ENCODE peak calls at places on chromosomes 2 and 18, in four cellular contexts. V is sigmoid colon, A is fibroblast of the aortic adventitia, Y is kidney epithelial cell. J is an unnamed sample.

GRCh38 chr18:46301571-46301970 is 197.4 kb downstream of the HAUS1 start:
- DNase-seq in A (no peak), V (no peak), Y (no peak), J (no peak)

GRCh38 chr18:63936156-63936931 is 12.8 kb upstream of the HMSD start:
- DNase-seq in V (peak), Y (peak), A (peak), J (peak)

GRCh38 chr18:12645751-12646203 is 12.1 kb downstream of the SPIRE1 start:
- DNase-seq in A (peak), Y (no peak), V (peak), J (no peak)

GRCh38 chr2:28821295-28821958 is 10.8 kb downstream of the SPDYA start:
- DNase-seq in V (no peak), Y (peak), A (peak), J (peak)

GRCh38 chr2:90207454-90208058 is 1516.1 kb downstream of the RPIA start:
- DNase-seq in A (peak), Y (no peak), V (no peak), J (peak)

GRCh38 chr2:231483398-231484329 is 19.4 kb upstream of the NCL start:
- DNase-seq in Y (no peak), V (peak), A (peak), J (peak)

GRCh38 chr2:11234309-11234708 is 79.0 kb downstream of the SLC66A3 start:
- DNase-seq in A (peak), Y (no peak), V (no peak), J (peak)

GRCh38 chr2:187404431-187405110 is 43.5 kb downstream of the CALCRL start:
- DNase-seq in V (no peak), A (peak), Y (no peak), J (peak)

GRCh38 chr2:30146337-30147195 is at the start of gene YPEL5:
- DNase-seq in V (peak), A (peak), Y (peak), J (peak)

GRCh38 chr2:64595397-64596160 is 58.1 kb downstream of the SERTAD2 start:
- DNase-seq in Y (no peak), V (no peak), A (peak), J (peak)

GRCh38 chr2:135997380-135997779 is 12.0 kb upstream of the DARS1 start:
- DNase-seq in A (no peak), V (no peak), Y (no peak), J (no peak)

GRCh38 chr2:235024191-235024611 is 72.4 kb downstream of the SH3BP4 start:
- DNase-seq in Y (no peak), A (no peak), V (peak), J (no peak)

GRCh38 chr2:18435425-18436037 is 124.9 kb downstream of the RDH14 start:
- DNase-seq in Y (no peak), A (peak), V (no peak), J (peak)

GRCh38 chr2:7881038-7881437 is 800.8 kb upstream of the ID2 start:
- DNase-seq in V (no peak), Y (peak), A (peak), J (no peak)

GRCh38 chr2:172900871-172901270 is 165.2 kb downstream of the RAPGEF4 start:
- DNase-seq in Y (no peak), A (no peak), V (no peak), J (no peak)

GRCh38 chr2:68708629-68709028 is 26.0 kb upstream of the ARHGAP25 start:
- DNase-seq in Y (no peak), A (no peak), V (no peak), J (no peak)

DNA sequence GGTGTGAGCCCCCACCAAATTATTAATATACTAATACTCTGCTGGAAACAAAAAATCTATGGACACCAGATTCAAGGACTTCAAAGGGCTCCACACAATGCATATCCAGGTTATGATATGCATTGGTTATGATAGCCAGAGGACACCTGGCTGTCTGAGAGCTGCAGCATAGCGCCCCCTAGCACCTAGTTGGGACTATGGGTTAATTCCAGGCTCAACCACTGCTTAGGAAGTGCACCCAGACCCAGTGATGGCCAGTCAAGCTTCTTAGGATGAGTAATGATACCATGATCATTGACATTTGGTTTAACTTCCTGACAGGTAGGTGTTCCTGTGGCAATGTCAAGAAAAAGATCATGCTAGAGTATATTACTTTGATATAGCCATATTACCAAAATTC is 3.8 kb upstream of the FRZB start:
- DNase-seq in Y (no peak), A (no peak), V (no peak), J (no peak)
- TF ChIP-seq CTCF in Y (peak), A (no peak), V (no peak), J (peak)

GRCh38 chr2:111239581-111240249 is 119.0 kb downstream of the BCL2L11 start:
- DNase-seq in A (no peak), Y (no peak), V (no peak), J (no peak)
- H3K4me3 ChIP-seq in A (no peak), Y (no peak), V (no peak), J (no peak)

GRCh38 chr2:69992310-69993047 is 31.0 kb upstream of the ASPRV1 start:
- DNase-seq in Y (no peak), V (peak), A (no peak), J (no peak)
- TF ChIP-seq CTCF in Y (no peak), V (no peak), A (no peak), J (no peak)

GRCh38 chr18:56652802-56653201 is 1.6 kb downstream of the WDR7 start:
- DNase-seq in Y (no peak), A (no peak), V (no peak), J (no peak)
- H3K4me3 ChIP-seq in Y (no peak), A (no peak), V (no peak), J (no peak)

DNA sequence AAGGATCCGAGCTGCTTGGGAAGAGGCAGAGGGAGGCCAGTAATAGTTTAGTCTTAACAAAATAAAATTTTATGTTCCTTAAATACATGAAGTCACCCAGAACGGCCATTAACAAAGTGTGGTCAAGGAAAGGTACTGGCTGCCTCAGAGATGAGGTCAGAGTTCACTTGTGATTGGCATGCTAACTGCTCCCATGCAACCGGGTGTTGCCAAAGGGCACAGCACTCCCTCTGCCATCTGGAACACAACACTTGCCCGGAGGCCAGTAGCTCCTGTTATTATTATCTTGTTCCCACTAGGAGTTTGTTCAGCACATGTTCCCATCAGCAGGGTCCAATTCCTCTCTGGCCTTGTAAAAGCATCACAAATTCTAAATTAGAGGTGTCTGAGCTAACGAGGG is 207.0 kb downstream of the CYP26B1 start:
- DNase-seq in A (no peak), Y (no peak), V (no peak), J (no peak)
- TF ChIP-seq CTCF in A (no peak), Y (no peak), V (no peak), J (no peak)

GRCh38 chr18:6120820-6121279 is 225.5 kb upstream of the TMEM200C start:
- DNase-seq in V (no peak), Y (no peak), A (peak), J (peak)
- H3K4me3 ChIP-seq in V (no peak), Y (no peak), A (no peak), J (no peak)